ENCODE peak calls at places on chromosomes 5 and 9, in seven cellular contexts. E is A673, Q is IMR-90, D is Calu3, P is natural killer cell, T is choroid plexus epithelial cell, J is BJ. Y is an unnamed sample.

GRCh38 chr9:97307091-97307490 is 368 bp upstream of the CCDC180 start:
- DNase-seq in E (peak; percentile 75), D (no peak), P (no peak), Q (peak; percentile 57), T (peak; percentile 90), J (no peak), Y (peak; percentile 77)

GRCh38 chr5:138989720-138990119 is 114.6 kb upstream of the LRRTM2 start:
- DNase-seq in Q (peak; percentile 76), P (no peak), T (peak; percentile 29), J (no peak), E (no peak), D (no peak), Y (no peak)

GRCh38 chr5:139664727-139665351 is 16.7 kb downstream of the CXXC5 start:
- DNase-seq in E (peak; percentile 60), Q (no peak), P (no peak), T (no peak), J (no peak), D (no peak), Y (no peak)

GRCh38 chr5:140251527-140251973 is 51.4 kb downstream of the PFDN1 start:
- DNase-seq in D (peak; percentile 47), T (peak; percentile 78), P (no peak), E (peak; percentile 91), J (peak; percentile 84), Q (peak; percentile 94), Y (no peak)

GRCh38 chr5:1963941-1964451 is 81.3 kb upstream of the IRX4 start:
- DNase-seq in Q (no peak), P (no peak), T (no peak), D (no peak), E (no peak), J (no peak), Y (no peak)

GRCh38 chr5:1521671-1522600 is 1.8 kb downstream of the LPCAT1 start:
- DNase-seq in D (no peak), J (no peak), Q (peak; percentile 87), T (peak; percentile 86), P (peak; percentile 17), E (peak; percentile 75), Y (no peak)

GRCh38 chr5:138449501-138450239 is 10.8 kb downstream of the REEP2 start:
- DNase-seq in E (peak; percentile 92), T (peak; percentile 86), D (peak; percentile 95), P (peak; percentile 81), J (no peak), Q (peak; percentile 75), Y (peak; percentile 98)

GRCh38 chr9:78210841-78211301 is 25.0 kb upstream of the CEP78 start:
- DNase-seq in Q (no peak), D (no peak), J (no peak), P (no peak), E (no peak), T (no peak), Y (no peak)

GRCh38 chr9:68653141-68653595 is 51.9 kb upstream of the PIP5K1B start:
- DNase-seq in E (no peak), D (no peak), T (no peak), J (no peak), Q (no peak), P (no peak), Y (no peak)

GRCh38 chr5:149834246-149834855 is 104.2 kb downstream of the PPARGC1B start:
- DNase-seq in D (peak; percentile 79), P (peak; percentile 20), E (peak; percentile 88), T (peak; percentile 96), Q (peak; percentile 91), J (peak; percentile 41), Y (peak; percentile 75)

GRCh38 chr9:134698587-134699342 is 57.2 kb downstream of the COL5A1 start:
- DNase-seq in D (peak; percentile 60), E (peak; percentile 50), T (peak; percentile 62), J (no peak), Q (peak; percentile 36), P (peak; percentile 44), Y (peak; percentile 83)

GRCh38 chr5:103489293-103489692 is 73.3 kb downstream of the NUDT12 start:
- DNase-seq in Q (no peak), J (no peak), D (no peak), E (no peak), T (no peak), P (no peak), Y (no peak)

GRCh38 chr5:2752875-2753435 is 1.5 kb upstream of the IRX2 start:
- DNase-seq in J (no peak), P (no peak), E (no peak), T (no peak), Q (no peak), D (no peak), Y (no peak)

GRCh38 chr9:33265211-33265885 is 499 bp downstream of the CHMP5 start:
- DNase-seq in D (no peak), E (no peak), T (peak; percentile 25), J (no peak), Q (no peak), P (peak; percentile 22), Y (no peak)

GRCh38 chr9:98314381-98315066 is 59.1 kb upstream of the TBC1D2 start:
- DNase-seq in T (peak; percentile 64), E (peak; percentile 21), Q (peak; percentile 69), J (no peak), P (no peak), D (no peak), Y (no peak)

GRCh38 chr9:70479880-70480291 is 65.4 kb upstream of the KLF9 start:
- DNase-seq in E (no peak), J (no peak), D (peak; percentile 43), P (no peak), Q (peak; percentile 79), T (peak; percentile 98), Y (no peak)

GRCh38 chr5:168114444-168115017 is 176.9 kb upstream of the WWC1 start:
- DNase-seq in T (peak; percentile 44), P (peak; percentile 17), D (peak; percentile 90), E (peak; percentile 73), J (no peak), Q (peak; percentile 14), Y (peak; percentile 70)

GRCh38 chr5:171152382-171152781 is 156.7 kb upstream of the TLX3 start:
- DNase-seq in P (no peak), Q (peak; percentile 54), E (peak; percentile 15), J (no peak), D (no peak), T (peak; percentile 74), Y (no peak)
- TF ChIP-seq CTCF in P (no peak), Q (peak; percentile 47), E (peak; percentile 36), J (peak; percentile 39), D (no peak), T (peak; percentile 65), Y (no peak)

GRCh38 chr5:133259199-133259997 is 207.6 kb downstream of the HSPA4 start:
- DNase-seq in J (no peak), P (no peak), E (no peak), Q (no peak), T (no peak), D (no peak), Y (no peak)

GRCh38 chr5:133261993-133262392 is 210.2 kb downstream of the HSPA4 start:
- DNase-seq in T (no peak), P (no peak), J (no peak), E (no peak), Q (no peak), D (no peak), Y (no peak)

GRCh38 chr5:133256276-133256675 is 204.5 kb downstream of the HSPA4 start:
- DNase-seq in T (no peak), E (no peak), Q (no peak), P (no peak), D (no peak), J (no peak), Y (no peak)

GRCh38 chr5:133257977-133258376 is 206.2 kb downstream of the HSPA4 start:
- DNase-seq in J (no peak), D (no peak), Q (no peak), T (no peak), E (no peak), P (no peak), Y (no peak)

DNA sequence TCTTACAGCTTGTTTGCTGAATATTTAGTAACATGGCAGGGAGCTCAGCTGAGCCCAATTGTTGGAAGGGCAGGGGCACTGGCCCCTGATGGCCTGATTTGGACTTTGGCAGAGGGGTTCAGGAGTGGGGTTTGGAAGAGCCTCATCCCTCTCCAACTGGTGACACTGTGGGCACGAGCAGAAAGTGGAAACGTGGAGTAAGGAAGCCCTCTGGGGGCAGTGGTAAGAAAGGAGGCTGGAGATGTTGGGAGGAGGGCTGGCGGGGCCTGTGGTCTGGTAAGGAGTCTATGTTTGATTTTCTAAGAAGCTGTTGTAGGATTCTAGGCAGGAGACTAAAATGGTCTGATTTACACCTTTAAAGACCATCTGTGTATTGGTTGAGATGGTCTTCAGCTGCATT is 208.9 kb downstream of the HSPA4 start:
- DNase-seq in D (no peak), E (no peak), J (no peak), Q (no peak), P (no peak), T (peak; percentile 36), Y (no peak)
- TF ChIP-seq CTCF in D (no peak), E (peak; percentile 18), J (peak; percentile 3), Q (peak; percentile 32), P (no peak), T (peak; percentile 55), Y (no peak)

GRCh38 chr9:137478613-137479314 is 19.6 kb upstream of the NSMF start:
- DNase-seq in J (no peak), D (no peak), T (peak; percentile 70), E (no peak), Q (peak; percentile 24), P (no peak), Y (no peak)

GRCh38 chr9:137476856-137477255 is 17.7 kb upstream of the NSMF start:
- DNase-seq in P (no peak), D (no peak), E (no peak), T (no peak), Q (no peak), J (no peak), Y (no peak)

GRCh38 chr9:137477778-137478612 is 18.9 kb upstream of the NSMF start:
- DNase-seq in Q (no peak), J (no peak), P (no peak), D (no peak), T (no peak), E (no peak), Y (no peak)

GRCh38 chr9:137474271-137474670 is 15.1 kb upstream of the NSMF start:
- DNase-seq in Q (no peak), T (no peak), E (no peak), D (no peak), J (no peak), P (no peak), Y (no peak)

GRCh38 chr9:137475666-137476065 is 16.5 kb upstream of the NSMF start:
- DNase-seq in J (no peak), T (no peak), E (no peak), Q (no peak), P (no peak), D (no peak), Y (no peak)
- TF ChIP-seq CTCF in J (no peak), T (no peak), E (no peak), Q (no peak), P (no peak), D (no peak), Y (no peak)

DNA sequence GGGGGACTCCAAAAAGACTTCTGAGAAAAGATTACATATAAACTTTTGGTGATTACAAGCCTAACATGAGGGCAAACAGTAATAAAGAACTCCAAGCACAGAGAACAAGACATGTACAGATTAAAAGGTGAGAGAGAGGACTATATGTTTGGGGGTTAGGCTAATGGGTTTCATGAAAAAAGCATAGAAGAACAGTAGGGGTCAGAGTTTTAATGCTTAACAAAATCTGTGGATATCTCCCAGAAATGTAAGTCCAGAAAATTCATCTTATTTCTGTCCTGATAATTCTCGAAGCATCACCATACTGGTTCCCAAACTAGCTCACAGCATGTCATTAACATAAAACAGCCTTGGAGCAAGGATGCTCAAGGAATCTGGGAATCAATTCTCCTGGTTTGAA is 137.2 kb downstream of the ARRDC3 start:
- DNase-seq in D (no peak), T (peak; percentile 39), J (no peak), Q (peak; percentile 17), P (no peak), E (no peak), Y (no peak)
- TF ChIP-seq CTCF in D (no peak), T (no peak), J (no peak), Q (peak; percentile 21), P (no peak), E (no peak), Y (no peak)

GRCh38 chr5:174735498-174736350 is 11.3 kb downstream of the MSX2 start:
- DNase-seq in T (no peak), P (no peak), J (no peak), E (no peak), Q (no peak), D (peak; percentile 83), Y (no peak)
- TF ChIP-seq CTCF in T (peak; percentile 46), P (no peak), J (no peak), E (peak; percentile 52), Q (peak; percentile 39), D (peak; percentile 68), Y (peak; percentile 68)

Y was measured in neural crest cell.